ENCODE peak calls at places on chromosomes 6 and 20, in five cellular contexts. One of them, this sample, is unnamed.
A peak's percentile ranks its signal among the peaks of the same experiment; 100 is the strongest.

GRCh38 chr20:18465536-18466200 is 1.2 kb downstream of the DZANK1 start:
- DNase-seq in Peyer's patch: no peak
- DNase-seq in HL-60: no peak
- DNase-seq in CD4-positive, alpha-beta T cell: no peak
- DNase-seq in CD8-positive, alpha-beta memory T cell: no peak
- DNase-seq in this sample: no peak

GRCh38 chr20:59578602-59579403 is 25.5 kb upstream of the PHACTR3 start:
- DNase-seq in Peyer's patch: no peak
- DNase-seq in HL-60: no peak
- DNase-seq in CD4-positive, alpha-beta T cell: no peak
- DNase-seq in CD8-positive, alpha-beta memory T cell: no peak
- DNase-seq in this sample: no peak

GRCh38 chr20:45090481-45090880 is 10.4 kb downstream of the KCNS1 start:
- DNase-seq in Peyer's patch: no peak
- DNase-seq in HL-60: no peak
- DNase-seq in CD4-positive, alpha-beta T cell: no peak
- DNase-seq in CD8-positive, alpha-beta memory T cell: no peak
- DNase-seq in this sample: no peak

GRCh38 chr6:170269151-170269872 is 21.6 kb downstream of the DLL1 start:
- DNase-seq in Peyer's patch: no peak
- DNase-seq in HL-60: no peak
- DNase-seq in CD4-positive, alpha-beta T cell: no peak
- DNase-seq in CD8-positive, alpha-beta memory T cell: no peak
- DNase-seq in this sample: peak; percentile 50

GRCh38 chr6:157056275-157056674 is 267.0 kb downstream of the TMEM242 start:
- DNase-seq in Peyer's patch: no peak
- DNase-seq in HL-60: no peak
- DNase-seq in CD4-positive, alpha-beta T cell: no peak
- DNase-seq in CD8-positive, alpha-beta memory T cell: no peak
- DNase-seq in this sample: no peak

GRCh38 chr20:4083103-4083864 is 67.9 kb upstream of the RNF24 start:
- DNase-seq in Peyer's patch: no peak
- DNase-seq in HL-60: no peak
- DNase-seq in CD4-positive, alpha-beta T cell: no peak
- DNase-seq in CD8-positive, alpha-beta memory T cell: no peak
- DNase-seq in this sample: no peak

GRCh38 chr6:145490068-145490467 is 245.3 kb downstream of the EPM2A start:
- DNase-seq in Peyer's patch: no peak
- DNase-seq in HL-60: no peak
- DNase-seq in CD4-positive, alpha-beta T cell: no peak
- DNase-seq in CD8-positive, alpha-beta memory T cell: no peak
- DNase-seq in this sample: no peak

GRCh38 chr6:73610444-73611275 is 43.1 kb downstream of the SLC17A5 start:
- DNase-seq in Peyer's patch: no peak
- DNase-seq in HL-60: no peak
- DNase-seq in CD4-positive, alpha-beta T cell: no peak
- DNase-seq in CD8-positive, alpha-beta memory T cell: no peak
- DNase-seq in this sample: no peak

GRCh38 chr6:9481292-9482029 is 933.4 kb downstream of the TFAP2A start:
- DNase-seq in Peyer's patch: no peak
- DNase-seq in HL-60: no peak
- DNase-seq in CD4-positive, alpha-beta T cell: no peak
- DNase-seq in CD8-positive, alpha-beta memory T cell: no peak
- DNase-seq in this sample: no peak

GRCh38 chr20:61361501-61361900 is 109.4 kb downstream of the CDH4 start:
- DNase-seq in Peyer's patch: no peak
- DNase-seq in HL-60: no peak
- DNase-seq in CD4-positive, alpha-beta T cell: no peak
- DNase-seq in CD8-positive, alpha-beta memory T cell: no peak
- DNase-seq in this sample: no peak

GRCh38 chr20:61360940-61361339 is 108.9 kb downstream of the CDH4 start:
- DNase-seq in Peyer's patch: no peak
- DNase-seq in HL-60: no peak
- DNase-seq in CD4-positive, alpha-beta T cell: no peak
- DNase-seq in CD8-positive, alpha-beta memory T cell: no peak
- DNase-seq in this sample: no peak

GRCh38 chr20:61359254-61359653 is 107.2 kb downstream of the CDH4 start:
- DNase-seq in Peyer's patch: no peak
- DNase-seq in HL-60: no peak
- DNase-seq in CD4-positive, alpha-beta T cell: no peak
- DNase-seq in CD8-positive, alpha-beta memory T cell: no peak
- DNase-seq in this sample: no peak

GRCh38 chr20:61357119-61357518 is 105.1 kb downstream of the CDH4 start:
- DNase-seq in Peyer's patch: no peak
- DNase-seq in HL-60: no peak
- DNase-seq in CD4-positive, alpha-beta T cell: no peak
- DNase-seq in CD8-positive, alpha-beta memory T cell: no peak
- DNase-seq in this sample: no peak

GRCh38 chr20:61360296-61360695 is 108.2 kb downstream of the CDH4 start:
- DNase-seq in Peyer's patch: no peak
- DNase-seq in HL-60: no peak
- DNase-seq in CD4-positive, alpha-beta T cell: no peak
- DNase-seq in CD8-positive, alpha-beta memory T cell: no peak
- DNase-seq in this sample: no peak
- H3K27me3 ChIP-seq in Peyer's patch: no peaks in the 10 kb centered on the region
- H3K27me3 ChIP-seq in HL-60: no peaks in the 10 kb centered on the region
- H3K27me3 ChIP-seq in CD4-positive, alpha-beta T cell: no peaks in the 10 kb centered on the region
- H3K27me3 ChIP-seq in CD8-positive, alpha-beta memory T cell: no peaks in the 10 kb centered on the region
- H3K27me3 ChIP-seq in this sample: no peaks in the 10 kb centered on the region

GRCh38 chr6:133891814-133892443 is 3.0 kb downstream of the TCF21 start:
- DNase-seq in Peyer's patch: no peak
- DNase-seq in HL-60: no peak
- DNase-seq in CD4-positive, alpha-beta T cell: no peak
- DNase-seq in CD8-positive, alpha-beta memory T cell: no peak
- DNase-seq in this sample: no peak

GRCh38 chr6:133894369-133894768 is 5.5 kb downstream of the TCF21 start:
- DNase-seq in Peyer's patch: no peak
- DNase-seq in HL-60: no peak
- DNase-seq in CD4-positive, alpha-beta T cell: no peak
- DNase-seq in CD8-positive, alpha-beta memory T cell: no peak
- DNase-seq in this sample: no peak

GRCh38 chr6:133892444-133893323 is 3.8 kb downstream of the TCF21 start:
- DNase-seq in Peyer's patch: no peak
- DNase-seq in HL-60: no peak
- DNase-seq in CD4-positive, alpha-beta T cell: no peak
- DNase-seq in CD8-positive, alpha-beta memory T cell: no peak
- DNase-seq in this sample: no peak

GRCh38 chr6:133894795-133895401 is 6.0 kb downstream of the TCF21 start:
- DNase-seq in Peyer's patch: no peak
- DNase-seq in HL-60: no peak
- DNase-seq in CD4-positive, alpha-beta T cell: no peak
- DNase-seq in CD8-positive, alpha-beta memory T cell: no peak
- DNase-seq in this sample: no peak

GRCh38 chr6:133893324-133893692 is 4.4 kb downstream of the TCF21 start:
- DNase-seq in Peyer's patch: no peak
- DNase-seq in HL-60: no peak
- DNase-seq in CD4-positive, alpha-beta T cell: no peak
- DNase-seq in CD8-positive, alpha-beta memory T cell: no peak
- DNase-seq in this sample: no peak
- H3K27me3 ChIP-seq in Peyer's patch: no peaks in the 10 kb centered on the region
- H3K27me3 ChIP-seq in HL-60: peaks cover 80% of the 10 kb centered on the region
- H3K27me3 ChIP-seq in CD4-positive, alpha-beta T cell: peaks cover 99% of the 10 kb centered on the region
- H3K27me3 ChIP-seq in CD8-positive, alpha-beta memory T cell: peaks cover 48% of the 10 kb centered on the region
- H3K27me3 ChIP-seq in this sample: peaks cover 89% of the 10 kb centered on the region

DNA sequence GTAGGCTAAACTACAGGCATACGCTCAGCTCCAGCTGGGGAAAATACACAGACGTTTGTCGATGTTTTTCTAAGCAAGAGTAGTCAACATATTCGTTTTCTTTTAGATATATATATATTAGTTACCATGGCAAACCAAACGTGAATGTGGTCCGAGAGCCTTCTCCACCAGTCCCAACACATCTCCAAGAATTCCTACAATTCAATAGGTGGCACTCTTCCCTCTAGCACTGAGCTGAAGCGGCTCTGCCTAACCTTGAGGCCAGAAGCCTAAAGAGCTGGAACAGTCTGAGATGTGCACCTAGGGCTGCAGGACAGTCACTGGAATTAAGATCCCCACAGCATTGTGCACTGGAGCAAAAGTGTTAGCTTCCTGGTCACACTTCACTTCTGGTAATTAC is 70.3 kb upstream of the BEND3 start:
- DNase-seq in Peyer's patch: no peak
- DNase-seq in HL-60: no peak
- DNase-seq in CD4-positive, alpha-beta T cell: no peak
- DNase-seq in CD8-positive, alpha-beta memory T cell: no peak
- DNase-seq in this sample: no peak
- H3K27me3 ChIP-seq in Peyer's patch: no peaks in the 10 kb centered on the region
- H3K27me3 ChIP-seq in HL-60: no peaks in the 10 kb centered on the region
- H3K27me3 ChIP-seq in CD4-positive, alpha-beta T cell: no peaks in the 10 kb centered on the region
- H3K27me3 ChIP-seq in CD8-positive, alpha-beta memory T cell: no peaks in the 10 kb centered on the region
- H3K27me3 ChIP-seq in this sample: no peaks in the 10 kb centered on the region

DNA sequence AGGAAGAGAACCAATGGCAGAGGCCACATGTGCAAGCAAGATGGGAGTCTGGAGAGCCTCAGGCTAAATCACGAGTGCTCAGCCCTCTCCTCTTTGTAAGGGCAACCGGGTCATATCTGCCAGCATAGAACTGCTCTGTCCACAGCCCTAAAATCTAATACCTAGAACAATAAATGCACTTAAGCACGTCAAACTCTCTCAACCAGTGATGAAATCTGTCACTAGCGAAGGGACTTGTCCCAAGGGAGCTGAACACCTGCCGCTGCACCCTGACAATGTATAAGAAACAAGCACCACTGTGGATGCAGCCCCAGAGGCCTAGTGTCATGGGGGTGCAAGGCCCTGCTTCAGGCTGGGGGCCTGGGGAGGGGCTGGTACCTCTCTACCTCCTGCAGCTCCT is 82.5 kb downstream of the PRL start:
- DNase-seq in Peyer's patch: no peak
- DNase-seq in HL-60: no peak
- DNase-seq in CD4-positive, alpha-beta T cell: no peak
- DNase-seq in CD8-positive, alpha-beta memory T cell: no peak
- DNase-seq in this sample: no peak
- H3K27me3 ChIP-seq in Peyer's patch: no peaks in the 10 kb centered on the region
- H3K27me3 ChIP-seq in HL-60: no peaks in the 10 kb centered on the region
- H3K27me3 ChIP-seq in CD4-positive, alpha-beta T cell: no peaks in the 10 kb centered on the region
- H3K27me3 ChIP-seq in CD8-positive, alpha-beta memory T cell: no peaks in the 10 kb centered on the region
- H3K27me3 ChIP-seq in this sample: no peaks in the 10 kb centered on the region

DNA sequence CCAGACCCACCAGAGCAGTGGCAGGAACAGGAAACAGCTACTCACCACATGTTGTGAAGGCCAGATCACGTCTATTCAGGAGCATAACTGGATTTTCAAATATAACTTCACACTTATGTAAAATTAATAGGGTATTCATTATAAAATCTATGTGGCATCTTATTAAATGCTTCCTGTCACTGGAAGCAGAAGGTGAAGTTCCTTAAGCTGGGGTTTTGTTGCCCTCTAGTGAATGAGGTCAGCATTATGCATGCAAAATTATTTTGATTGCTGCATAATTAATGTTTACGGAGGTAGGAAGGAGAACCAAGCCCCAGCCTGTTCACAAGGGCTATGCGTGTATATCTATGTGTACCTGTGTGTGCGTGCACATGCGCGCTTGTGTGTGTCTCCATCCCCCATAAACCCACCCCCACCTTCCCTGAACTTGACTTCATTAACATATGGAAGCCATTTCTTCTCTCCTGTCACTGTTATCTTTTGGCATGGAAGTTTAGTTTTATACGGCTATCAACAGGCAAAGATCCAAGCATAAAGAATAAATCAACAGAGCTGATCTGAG is 90.3 kb upstream of the CDH4 start:
- DNase-seq in Peyer's patch: no peak
- DNase-seq in HL-60: no peak
- DNase-seq in CD4-positive, alpha-beta T cell: no peak
- DNase-seq in CD8-positive, alpha-beta memory T cell: no peak
- DNase-seq in this sample: no peak
- H3K27me3 ChIP-seq in Peyer's patch: no peaks in the 10 kb centered on the region
- H3K27me3 ChIP-seq in HL-60: no peaks in the 10 kb centered on the region
- H3K27me3 ChIP-seq in CD4-positive, alpha-beta T cell: no peaks in the 10 kb centered on the region
- H3K27me3 ChIP-seq in CD8-positive, alpha-beta memory T cell: no peaks in the 10 kb centered on the region
- H3K27me3 ChIP-seq in this sample: peaks cover 3% of the 10 kb centered on the region

This sample was measured in lower lobe of right lung.